ENCODE peak calls at places on chromosomes 16 and 17, in four cellular contexts. V is lower lobe of right lung, R is IMR-90, O is RWPE2. J is an unnamed sample. For H3K9me3, the result is how much of the 10 kb centered on the place peaks cover.

GRCh38 chr16:48965391-48965790 is 316.2 kb downstream of the CBLN1 start:
- DNase-seq in O (no peak), R (peak), V (no peak), J (no peak)

GRCh38 chr17:66549731-66550207 is 247.4 kb downstream of the PRKCA start:
- DNase-seq in V (no peak), O (no peak), R (peak), J (no peak)

GRCh38 chr16:56630134-56630533 is 2.3 kb upstream of the MT1M start:
- DNase-seq in O (no peak), R (no peak), V (no peak), J (no peak)

GRCh38 chr17:73430848-73431247 is 119.0 kb upstream of the CDC42EP4 start:
- DNase-seq in O (no peak), V (peak), R (no peak), J (peak)

GRCh38 chr16:89044394-89045180 is 49.1 kb upstream of the ACSF3 start:
- DNase-seq in V (peak), O (peak), R (no peak), J (peak)

GRCh38 chr17:9473716-9474115 is 101.9 kb downstream of the STX8 start:
- DNase-seq in V (no peak), O (no peak), R (peak), J (no peak)

GRCh38 chr16:86244936-86245335 is 265.4 kb upstream of the FOXF1 start:
- DNase-seq in O (no peak), V (no peak), R (no peak), J (no peak)

GRCh38 chr16:56193951-56194726 is 2.9 kb downstream of the GNAO1 start:
- DNase-seq in V (peak), O (peak), R (peak), J (peak)

GRCh38 chr17:39462644-39463375 is 1.5 kb downstream of the CDK12 start:
- DNase-seq in V (peak), R (peak), O (no peak), J (peak)

GRCh38 chr16:86519649-86520316 is 9.5 kb downstream of the FOXF1 start:
- DNase-seq in V (peak), R (peak), O (no peak), J (peak)

GRCh38 chr17:56351675-56352074 is 198.4 kb downstream of the ANKFN1 start:
- DNase-seq in O (no peak), V (no peak), R (no peak), J (no peak)

GRCh38 chr17:38701504-38702165 is 3.4 kb upstream of the MLLT6 start:
- DNase-seq in V (no peak), R (peak), O (no peak), J (no peak)

GRCh38 chr17:35315283-35315682 is 58.1 kb downstream of the SLFN11 start:
- DNase-seq in R (peak), V (no peak), O (no peak), J (no peak)

GRCh38 chr17:59154335-59154720 is 658 bp downstream of the SKA2 start:
- DNase-seq in R (peak), O (no peak), V (peak), J (peak)

GRCh38 chr17:13384626-13385025 is 217.1 kb downstream of the HS3ST3A1 start:
- DNase-seq in O (no peak), V (no peak), R (no peak), J (no peak)

GRCh38 chr16:26816266-26816665 is 250.5 kb upstream of the C16orf82 start:
- DNase-seq in V (no peak), R (no peak), O (no peak), J (no peak)

GRCh38 chr17:74190154-74190553 is 13.3 kb upstream of the RPL38 start:
- DNase-seq in V (no peak), R (peak), O (no peak), J (no peak)

DNA sequence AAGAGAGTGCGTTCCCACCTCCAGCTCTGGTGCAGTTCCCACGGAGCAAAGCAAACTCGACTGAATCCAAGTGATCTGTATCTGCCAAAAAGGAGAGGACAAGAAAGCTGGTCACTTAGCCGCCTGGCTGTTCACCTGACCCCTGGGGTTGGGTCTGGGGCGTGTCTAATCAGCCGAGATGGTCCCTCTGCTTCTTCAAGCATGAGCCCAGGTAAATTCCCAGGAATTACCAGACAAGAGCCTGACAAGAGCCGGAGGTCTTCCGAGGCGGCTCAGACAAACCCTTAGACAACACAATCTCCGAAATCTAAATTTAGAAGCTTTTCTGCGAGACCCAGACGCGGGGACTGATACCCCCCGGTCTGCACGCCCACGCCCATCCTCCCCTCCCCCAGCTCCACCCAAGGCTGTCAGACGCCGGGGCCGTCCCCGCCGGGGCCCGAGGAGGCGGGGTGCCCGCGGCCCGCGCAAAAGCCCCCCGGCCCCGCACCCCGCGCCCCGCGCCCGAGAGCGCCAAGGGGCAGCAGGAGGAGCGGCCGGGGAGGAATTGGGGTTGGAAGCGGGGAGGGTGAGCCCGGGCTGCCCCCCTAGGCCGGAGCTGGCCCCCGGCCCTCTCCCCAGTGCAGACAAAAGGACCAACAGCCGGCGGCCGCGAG is 661 bp downstream of the ZNF821 start:
- DNase-seq in R (peak), V (peak), O (no peak), J (peak)
- TF ChIP-seq CTCF in R (peak), V (no peak), O (no peak), J (peak)

GRCh38 chr17:22305356-22306071 is 613.2 kb downstream of the KCNJ18 start:
- DNase-seq in V (no peak), R (no peak), O (no peak), J (no peak)

GRCh38 chr17:22304667-22305303 is 612.5 kb downstream of the KCNJ18 start:
- DNase-seq in O (no peak), R (no peak), V (no peak), J (no peak)

GRCh38 chr17:22301353-22301745 is 609.0 kb downstream of the KCNJ18 start:
- DNase-seq in R (no peak), O (no peak), V (no peak), J (no peak)

GRCh38 chr17:22303096-22303495 is 610.8 kb downstream of the KCNJ18 start:
- DNase-seq in R (no peak), V (no peak), O (no peak), J (no peak)

GRCh38 chr17:22303865-22304264 is 611.5 kb downstream of the KCNJ18 start:
- DNase-seq in R (no peak), V (no peak), O (no peak), J (no peak)
- H3K9me3 ChIP-seq in R (under half), V (under half), O (under half), J (half or more)

DNA sequence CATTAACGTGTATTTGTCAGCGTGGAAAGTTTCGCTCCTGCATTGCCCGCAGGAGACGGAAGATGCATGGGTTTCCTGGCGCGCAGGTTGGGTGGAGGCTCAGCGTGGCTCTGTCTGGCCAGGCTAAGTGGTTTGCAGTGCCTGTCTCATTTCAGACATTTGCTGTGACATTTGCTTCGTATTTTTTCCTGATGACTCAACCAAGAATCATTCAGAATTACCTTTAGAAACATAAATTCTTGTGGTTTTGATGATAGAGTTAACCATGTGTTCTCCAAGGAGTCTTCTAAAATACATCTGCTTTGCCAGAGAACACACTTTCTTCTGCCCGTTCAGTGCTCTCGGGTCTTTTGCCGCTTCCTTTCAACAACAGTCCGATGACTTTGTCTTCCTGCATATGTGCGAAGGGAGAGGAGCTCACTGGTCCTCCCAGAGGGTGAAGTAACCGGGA is 216.8 kb downstream of the RPTOR start:
- DNase-seq in O (no peak), V (no peak), R (peak), J (no peak)
- H3K4me3 ChIP-seq in O (no peak), V (no peak), R (no peak), J (no peak)

GRCh38 chr16:63883091-63883490 is 1238.8 kb downstream of the CDH11 start:
- DNase-seq in O (no peak), V (no peak), R (no peak), J (no peak)
- TF ChIP-seq CTCF in O (no peak), V (no peak), R (no peak), J (no peak)

GRCh38 chr16:59892376-59892775 is 1158.3 kb upstream of the GOT2 start:
- DNase-seq in O (no peak), R (no peak), V (no peak), J (no peak)
- H3K9me3 ChIP-seq in O (under half), R (under half), V (under half), J (under half)

GRCh38 chr17:77948690-77949114 is 9.8 kb upstream of the TNRC6C start:
- DNase-seq in V (no peak), O (no peak), R (peak), J (no peak)
- H3K4me3 ChIP-seq in V (no peak), O (no peak), R (no peak), J (no peak)

GRCh38 chr17:19753661-19754463 is 5.8 kb upstream of the ALDH3A1 start:
- DNase-seq in R (no peak), V (peak), O (peak), J (peak)
- TF ChIP-seq CTCF in R (no peak), V (peak), O (peak), J (peak)

GRCh38 chr17:22469101-22469880 is 777.0 kb downstream of the KCNJ18 start:
- DNase-seq in O (no peak), R (no peak), V (no peak), J (no peak)
- H3K9me3 ChIP-seq in O (under half), R (under half), V (under half), J (under half)

GRCh38 chr17:75979705-75980187 is 706 bp downstream of the TEN1 start:
- DNase-seq in O (no peak), V (no peak), R (peak), J (no peak)

GRCh38 chr17:75975757-75976174 is 3.2 kb downstream of the ACOX1 start:
- DNase-seq in R (no peak), O (no peak), V (no peak), J (no peak)

GRCh38 chr17:75980188-75981018 is 1.4 kb downstream of the TEN1 start:
- DNase-seq in O (no peak), V (no peak), R (no peak), J (no peak)

GRCh38 chr17:75978938-75979704 is at the start of the genes ACOX1 and TEN1:
- DNase-seq in V (peak), O (peak), R (peak), J (peak)

GRCh38 chr17:75976175-75976848 is 2.7 kb downstream of the ACOX1 start:
- DNase-seq in R (peak), V (no peak), O (no peak), J (no peak)
- H3K4me3 ChIP-seq in R (no peak), V (peak), O (no peak), J (no peak)

J was measured in spleen.